ENCODE peak calls at places on chromosomes 6 and 20, in seven cellular contexts. X, Z, M, P, C, T and R are unnamed samples.
A peak's percentile ranks its signal among the peaks of the same experiment; 100 is the strongest.

GRCh38 chr6:1235825-1236224 is 76.1 kb upstream of the FOXQ1 start:
- DNase-seq in Z (no peak), X (no peak), P (no peak), T (no peak), C (no peak), M (no peak), R (no peak)

GRCh38 chr20:57688295-57688694 is 21.5 kb downstream of the PMEPA1 start:
- DNase-seq in P (no peak), Z (no peak), M (no peak), C (no peak), T (no peak), X (no peak), R (no peak)

GRCh38 chr6:30759575-30760239 is 15.4 kb upstream of the IER3 start:
- DNase-seq in P (peak; percentile 85), M (no peak), C (peak; percentile 97), X (no peak), Z (no peak), T (no peak), R (no peak)

GRCh38 chr6:104699598-104700329 is 160.0 kb downstream of the HACE1 start:
- DNase-seq in M (no peak), C (no peak), Z (no peak), T (no peak), P (no peak), X (no peak), R (no peak)

GRCh38 chr20:24577271-24577909 is 108.0 kb downstream of the SYNDIG1 start:
- DNase-seq in P (no peak), Z (no peak), M (no peak), X (no peak), T (no peak), C (no peak), R (no peak)

GRCh38 chr6:11869656-11870340 is 91.2 kb upstream of the ADTRP start:
- DNase-seq in T (no peak), X (no peak), M (no peak), P (no peak), C (no peak), Z (peak; percentile 77), R (no peak)

GRCh38 chr6:119350202-119351004 is 842 bp upstream of the MAN1A1 start:
- DNase-seq in P (peak; percentile 4), M (peak; percentile 22), T (no peak), C (peak; percentile 33), X (peak; percentile 43), Z (no peak), R (no peak)

GRCh38 chr6:106163966-106164877 is 78.1 kb downstream of the PRDM1 start:
- DNase-seq in X (peak; percentile 49), C (no peak), P (no peak), T (peak; percentile 70), Z (no peak), M (peak; percentile 46), R (no peak)

GRCh38 chr6:73710470-73710869 is 14.5 kb downstream of the CD109 start:
- DNase-seq in C (peak; percentile 7), X (no peak), T (no peak), M (no peak), Z (peak; percentile 47), P (peak; percentile 62), R (no peak)

GRCh38 chr20:3297096-3297411 is 58.1 kb upstream of the SLC4A11 start:
- DNase-seq in T (no peak), Z (no peak), P (no peak), C (no peak), X (no peak), M (no peak), R (no peak)

GRCh38 chr6:156992396-156992795 is 215.2 kb downstream of the ARID1B start:
- DNase-seq in Z (no peak), P (no peak), T (no peak), X (no peak), C (no peak), M (no peak), R (no peak)

GRCh38 chr6:139443226-139444112 is 69.0 kb upstream of the CITED2 start:
- DNase-seq in M (no peak), X (no peak), T (no peak), Z (no peak), C (no peak), P (no peak), R (no peak)
- TF ChIP-seq EP300 in M (no peak), X (no peak), T (no peak), Z (no peak), C (no peak), P (no peak), R (no peak)

GRCh38 chr20:32330555-32330897 is 27.6 kb upstream of the ASXL1 start:
- DNase-seq in Z (no peak), M (no peak), C (no peak), X (no peak), T (no peak), P (no peak), R (no peak)

GRCh38 chr20:32333181-32333987 is 24.7 kb upstream of the ASXL1 start:
- DNase-seq in C (no peak), P (no peak), Z (no peak), T (no peak), M (peak; percentile 18), X (no peak), R (no peak)

GRCh38 chr20:32327087-32327681 is 30.9 kb upstream of the ASXL1 start:
- DNase-seq in M (no peak), C (peak; percentile 51), Z (no peak), X (no peak), P (no peak), T (no peak), R (no peak)

GRCh38 chr20:32332614-32333013 is 25.5 kb upstream of the ASXL1 start:
- DNase-seq in C (no peak), X (no peak), T (no peak), M (peak; percentile 20), P (no peak), Z (peak; percentile 60), R (no peak)

DNA sequence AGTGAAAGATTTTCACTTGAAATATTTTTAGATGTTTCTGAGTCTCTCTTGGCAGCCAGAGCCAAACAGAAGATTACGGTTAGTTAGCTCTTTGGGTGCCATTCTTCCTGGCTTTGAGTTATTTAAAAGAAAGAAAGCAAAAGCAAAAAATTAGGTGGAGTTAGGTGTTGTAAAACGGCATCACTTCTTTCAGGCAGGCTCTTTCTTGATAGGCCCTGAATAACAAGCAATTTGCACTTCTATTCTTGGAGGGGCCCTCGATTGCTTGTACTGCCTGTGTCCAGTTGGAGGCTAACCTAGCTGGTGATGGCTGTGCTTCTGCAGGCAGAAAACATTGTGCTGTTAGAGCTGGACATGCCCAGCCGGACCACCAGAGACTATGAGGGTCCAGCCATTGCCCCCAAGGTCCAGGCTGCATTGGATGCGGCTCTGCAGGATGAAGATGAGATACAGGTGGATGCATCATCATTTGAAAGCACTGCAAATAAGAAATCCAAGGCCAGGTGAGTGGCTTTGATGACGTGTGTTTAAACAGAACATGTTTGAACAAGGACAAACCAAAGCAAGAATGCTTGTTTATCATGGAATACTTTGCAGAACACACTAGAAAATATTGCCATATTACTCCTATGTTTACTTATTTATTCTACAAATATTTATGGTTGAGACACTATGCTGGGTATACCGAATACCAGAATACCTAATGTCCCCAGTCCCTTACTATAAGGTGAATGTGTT is 28.1 kb upstream of the ASXL1 start:
- DNase-seq in M (no peak), X (no peak), T (no peak), P (no peak), C (peak; percentile 94), Z (no peak), R (no peak)
- H3K4me1 ChIP-seq in M (peaks cover 5% of the 10 kb centered on the region), X (peaks cover 62% of the 10 kb centered on the region), T (no peaks in the 10 kb centered on the region), P (peaks cover 35% of the 10 kb centered on the region), C (peaks cover 71% of the 10 kb centered on the region), Z (peaks cover 22% of the 10 kb centered on the region), R (peaks cover 15% of the 10 kb centered on the region)

GRCh38 chr6:154249499-154250298 is 106.9 kb downstream of the IPCEF1 start:
- DNase-seq in P (no peak), T (no peak), X (no peak), C (no peak), Z (no peak), M (no peak), R (no peak)
- TF ChIP-seq POLR2A in P (no peak), T (no peak), X (no peak), C (no peak), Z (no peak), M (no peak), R (no peak)

DNA sequence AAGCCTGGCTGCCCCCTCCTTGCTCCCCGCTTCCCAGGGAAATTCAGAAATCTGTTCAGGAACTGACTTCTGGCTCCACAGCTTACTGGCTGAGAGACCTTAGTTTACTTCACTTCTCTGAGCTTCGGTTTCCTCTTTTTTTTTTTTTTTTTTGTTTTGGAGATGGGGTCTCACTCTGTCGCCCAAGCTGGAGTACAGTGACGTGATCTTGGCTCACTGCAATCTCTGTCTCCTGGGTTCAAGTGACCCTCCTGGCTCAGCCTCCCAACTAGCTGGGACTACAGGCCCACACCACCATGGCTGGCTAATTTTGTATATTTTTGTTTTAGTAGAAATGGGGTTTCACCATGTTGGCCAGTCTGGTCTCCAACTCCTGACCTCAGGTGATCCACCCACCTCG is 14.9 kb downstream of the PTK7 start:
- DNase-seq in C (no peak), Z (no peak), T (no peak), X (no peak), M (no peak), P (no peak), R (no peak)
- TF ChIP-seq EP300 in C (no peak), Z (no peak), T (no peak), X (no peak), M (no peak), P (no peak), R (no peak)

GRCh38 chr6:163459007-163459406 is 44.5 kb downstream of the QKI start:
- DNase-seq in Z (no peak), M (no peak), P (no peak), C (no peak), X (peak; percentile 28), T (no peak), R (no peak)

GRCh38 chr6:163457637-163458561 is 43.4 kb downstream of the QKI start:
- DNase-seq in Z (no peak), M (peak; percentile 11), X (peak; percentile 61), P (peak; percentile 42), T (no peak), C (peak; percentile 23), R (no peak)

GRCh38 chr6:163459536-163459935 is 45.0 kb downstream of the QKI start:
- DNase-seq in C (no peak), Z (no peak), P (no peak), X (no peak), M (no peak), T (no peak), R (no peak)

GRCh38 chr6:163461696-163462095 is 47.2 kb downstream of the QKI start:
- DNase-seq in P (no peak), C (no peak), T (no peak), X (no peak), M (no peak), Z (no peak), R (no peak)

GRCh38 chr6:163460307-163460782 is 45.8 kb downstream of the QKI start:
- DNase-seq in M (no peak), X (no peak), Z (no peak), P (no peak), T (no peak), C (no peak), R (no peak)
- H3K4me1 ChIP-seq in M (peaks cover 14% of the 10 kb centered on the region), X (peaks cover 50% of the 10 kb centered on the region), Z (peaks cover 14% of the 10 kb centered on the region), P (peaks cover 39% of the 10 kb centered on the region), T (peaks cover 38% of the 10 kb centered on the region), C (peaks cover 16% of the 10 kb centered on the region), R (peaks cover 22% of the 10 kb centered on the region)

GRCh38 chr20:63326314-63327228 is 33.6 kb downstream of the COL20A1 start:
- DNase-seq in Z (no peak), C (no peak), X (no peak), T (no peak), M (no peak), P (no peak), R (no peak)
- TF ChIP-seq POLR2A in Z (no peak), C (no peak), X (no peak), T (no peak), M (no peak), P (no peak), R (no peak)